ENCODE peak calls at places on chromosomes 16 and 17, in ten cellular contexts. H is fibroblast of lung; O is fibroblast of the aortic adventitia; V is transverse colon; G is Daoy; N is stimulated activated CD8-positive, alpha-beta memory T cell treated with anti-CD3 and anti-CD28 coated beads, Interleukin-4, amount 100 ng/mL, for 1 hour; S is activated T-cell treated with anti-CD3 and anti-CD28 coated beads, Interleukin-2, amount 50 U/mL, for 72 hours; A is stimulated activated CD4-positive, alpha-beta T cell treated with anti-CD3 and anti-CD28 coated beads, TNF-alpha, amount 100 ng/mL, for 1 hour; K is amniotic stem cell; J is activated B cell treated with CpG ODN at 0.5 μM for 24 hours. R is an unnamed sample.

GRCh38 chr16:80287674-80288073 is 253.1 kb upstream of the DYNLRB2 start:
- DNase-seq in S (no peak), V (no peak), G (no peak), H (peak), A (no peak), O (no peak), J (no peak), K (no peak), N (no peak), R (no peak)

GRCh38 chr16:81778231-81778630 is 860 bp upstream of the PLCG2 start:
- DNase-seq in V (no peak), O (no peak), G (no peak), H (no peak), J (no peak), N (no peak), S (no peak), K (no peak), A (no peak), R (no peak)

GRCh38 chr17:35953720-35954119 is 10.2 kb upstream of the LYZL6 start:
- DNase-seq in K (no peak), S (no peak), O (no peak), G (no peak), V (no peak), A (no peak), N (no peak), J (no peak), H (no peak), R (no peak)

GRCh38 chr17:82013772-82014321 is 8.8 kb downstream of the CENPX start:
- DNase-seq in A (no peak), V (no peak), K (no peak), J (no peak), N (no peak), S (no peak), O (no peak), G (no peak), H (no peak), R (no peak)

GRCh38 chr17:39553326-39553945 is 54.3 kb downstream of the NEUROD2 start:
- DNase-seq in G (peak), J (no peak), O (peak), A (no peak), K (peak), N (no peak), V (no peak), S (no peak), H (peak), R (no peak)

GRCh38 chr17:2542056-2542455 is 30.4 kb upstream of the METTL16 start:
- DNase-seq in G (no peak), N (no peak), V (no peak), K (no peak), O (no peak), J (no peak), H (no peak), A (no peak), S (no peak), R (no peak)

GRCh38 chr16:27844826-27845225 is 218.7 kb downstream of the GSG1L start:
- DNase-seq in J (no peak), A (no peak), V (no peak), H (no peak), S (no peak), K (no peak), G (no peak), O (no peak), N (no peak), R (peak)

GRCh38 chr17:82356845-82357355 is 2.1 kb upstream of the TEX19 start:
- DNase-seq in K (no peak), G (no peak), A (no peak), S (no peak), O (no peak), N (no peak), V (peak), H (no peak), J (no peak), R (no peak)

GRCh38 chr17:9204623-9205329 is 183.5 kb downstream of the NTN1 start:
- DNase-seq in V (no peak), O (no peak), G (no peak), J (no peak), K (no peak), S (no peak), N (no peak), A (no peak), H (no peak), R (no peak)

GRCh38 chr17:57519199-57519598 is 225.9 kb downstream of the CCDC182 start:
- DNase-seq in J (no peak), N (no peak), S (no peak), G (peak), O (peak), V (no peak), H (peak), A (no peak), K (peak), R (no peak)

GRCh38 chr17:80151333-80151732 is 4.4 kb upstream of the EIF4A3 start:
- DNase-seq in S (no peak), N (no peak), H (peak), G (no peak), O (peak), V (no peak), A (no peak), J (no peak), K (peak), R (no peak)

GRCh38 chr17:79835470-79835899 is 3.8 kb downstream of the CBX4 start:
- DNase-seq in A (no peak), O (no peak), G (no peak), K (no peak), J (no peak), S (no peak), H (no peak), N (no peak), V (no peak), R (no peak)

GRCh38 chr17:63700528-63701441 is 860 bp upstream of the LIMD2 start:
- DNase-seq in G (no peak), O (no peak), H (peak), V (peak), J (peak), S (peak), A (no peak), K (no peak), N (no peak), R (no peak)

GRCh38 chr16:17404903-17405691 is 65.7 kb downstream of the XYLT1 start:
- DNase-seq in J (no peak), H (peak), S (no peak), G (peak), K (no peak), O (peak), A (no peak), V (peak), N (no peak), R (peak)

GRCh38 chr17:60170835-60171752 is 21.3 kb downstream of the CA4 start:
- DNase-seq in S (no peak), N (no peak), O (no peak), H (no peak), G (no peak), A (no peak), K (no peak), V (no peak), J (no peak), R (no peak)

GRCh38 chr16:12535535-12536411 is 267.9 kb downstream of the CPPED1 start:
- DNase-seq in O (no peak), A (no peak), N (no peak), K (no peak), V (no peak), G (peak), S (peak), H (no peak), J (no peak), R (no peak)

GRCh38 chr17:62614142-62614541 is 13.3 kb upstream of the MRC2 start:
- DNase-seq in K (peak), O (peak), A (no peak), J (no peak), G (no peak), S (no peak), N (no peak), H (peak), V (no peak), R (no peak)

GRCh38 chr17:59439711-59440110 is 108.3 kb downstream of the YPEL2 start:
- DNase-seq in J (no peak), N (no peak), H (no peak), O (no peak), V (no peak), G (no peak), A (no peak), K (no peak), S (no peak), R (no peak)

GRCh38 chr17:13197586-13197985 is 179.8 kb upstream of the ELAC2 start:
- DNase-seq in O (no peak), S (no peak), J (no peak), G (no peak), K (no peak), A (no peak), V (no peak), H (no peak), N (no peak), R (no peak)

GRCh38 chr16:68069511-68070248 is 15.5 kb upstream of the NFATC3 start:
- DNase-seq in K (no peak), V (peak), J (no peak), N (no peak), S (peak), H (no peak), A (no peak), O (no peak), G (no peak), R (peak)

GRCh38 chr17:21034350-21035235 is 8.2 kb downstream of the USP22 start:
- DNase-seq in O (peak), K (no peak), V (no peak), N (no peak), J (no peak), A (no peak), G (no peak), S (peak), H (peak), R (peak)

GRCh38 chr16:28136751-28137434 is 73.4 kb upstream of the GSG1L start:
- DNase-seq in V (no peak), O (peak), A (no peak), K (no peak), H (no peak), J (no peak), N (no peak), G (no peak), S (no peak), R (no peak)

GRCh38 chr17:44971776-44972483 is 3.8 kb upstream of the C1QL1 start:
- DNase-seq in K (no peak), G (peak), A (no peak), O (no peak), H (peak), V (no peak), N (no peak), J (no peak), S (peak), R (no peak)

GRCh38 chr17:36889955-36890354 is 47.3 kb upstream of the LHX1 start:
- DNase-seq in O (no peak), H (no peak), G (no peak), A (no peak), K (no peak), V (no peak), N (no peak), S (no peak), J (no peak), R (no peak)

GRCh38 chr17:17732892-17733670 is 51.8 kb downstream of the RAI1 start:
- DNase-seq in N (no peak), S (no peak), K (peak), V (no peak), H (peak), J (no peak), O (peak), G (peak), A (no peak), R (no peak)

GRCh38 chr17:80861892-80862291 is 129.7 kb upstream of the CHMP6 start:
- DNase-seq in N (no peak), K (no peak), J (no peak), G (peak), A (peak), V (peak), H (peak), O (peak), S (peak), R (no peak)

GRCh38 chr16:76456016-76456415 is 178.8 kb downstream of the CNTNAP4 start:
- DNase-seq in A (no peak), K (no peak), V (no peak), G (no peak), N (no peak), H (no peak), J (no peak), O (no peak), S (no peak), R (no peak)

GRCh38 chr17:814371-814770 is 32.2 kb downstream of the MRM3 start:
- DNase-seq in H (no peak), V (no peak), S (no peak), J (no peak), N (no peak), G (no peak), K (no peak), A (no peak), O (no peak), R (no peak)

GRCh38 chr17:45355087-45355486 is 38.3 kb upstream of the MAP3K14 start:
- DNase-seq in H (no peak), O (no peak), J (peak), N (no peak), V (no peak), A (no peak), K (no peak), G (no peak), S (no peak), R (no peak)

GRCh38 chr16:75239463-75240122 is 11.8 kb downstream of the BCAR1 start:
- DNase-seq in V (no peak), A (no peak), J (no peak), K (no peak), S (no peak), H (no peak), N (no peak), G (no peak), O (no peak), R (no peak)

GRCh38 chr16:85029413-85029794 is 1.8 kb downstream of the KIAA0513 start:
- DNase-seq in H (peak), N (no peak), A (no peak), O (peak), V (peak), S (peak), K (peak), G (peak), J (no peak), R (no peak)

GRCh38 chr16:24834459-24835335 is 11.1 kb upstream of the SLC5A11 start:
- DNase-seq in K (no peak), G (peak), N (no peak), S (no peak), J (no peak), A (no peak), H (peak), V (peak), O (peak), R (no peak)

GRCh38 chr16:8489580-8489979 is 100.7 kb downstream of the TMEM114 start:
- DNase-seq in O (no peak), N (no peak), V (no peak), J (no peak), K (no peak), H (no peak), A (no peak), S (no peak), G (no peak), R (no peak)

GRCh38 chr16:75280331-75280804 is 28.9 kb upstream of the BCAR1 start:
- DNase-seq in S (no peak), N (no peak), O (no peak), K (no peak), G (no peak), A (no peak), J (no peak), V (no peak), H (no peak), R (no peak)